ENCODE peak calls at places on chromosomes 12 and 14, in nine cellular contexts. Z is mesenchymal stem cell, I is kidney, P is lung, O is GM23338, T is cardiac muscle cell, V is A549, Y is H1, G is left lung. F is an unnamed sample.

GRCh38 chr12:42588981-42589464 is 523 bp downstream of the PRICKLE1 start:
- DNase-seq in Y (no peak), V (peak; percentile 41), T (peak; percentile 51), O (peak; percentile 83), P (peak; percentile 41), I (peak; percentile 76), G (peak; percentile 77), Z (peak; percentile 47), F (no peak)

GRCh38 chr14:98018626-98019025 is 1221.4 kb downstream of the VRK1 start:
- DNase-seq in Z (no peak), T (no peak), O (peak; percentile 1), G (no peak), I (no peak), Y (no peak), V (no peak), P (no peak), F (no peak)

GRCh38 chr12:62724947-62725447 is 210.0 kb downstream of the PPM1H start:
- DNase-seq in V (peak; percentile 71), Y (peak; percentile 73), G (no peak), I (no peak), Z (peak; percentile 94), O (peak; percentile 94), T (peak; percentile 98), P (peak; percentile 80), F (no peak)

GRCh38 chr12:34403706-34404376 is 381.5 kb downstream of the ALG10 start:
- DNase-seq in Z (no peak), V (no peak), O (no peak), Y (no peak), G (peak; percentile 61), P (peak; percentile 24), I (peak; percentile 39), T (no peak), F (peak; percentile 51)

GRCh38 chr14:77615231-77616132 is 955 bp downstream of the SPTLC2 start:
- DNase-seq in G (no peak), P (no peak), T (no peak), Z (peak; percentile 44), I (no peak), O (peak; percentile 39), V (no peak), Y (no peak), F (no peak)

GRCh38 chr12:46188170-46188569 is 80.7 kb downstream of the SLC38A1 start:
- DNase-seq in Y (no peak), I (no peak), T (no peak), Z (no peak), O (no peak), G (no peak), P (no peak), V (no peak), F (no peak)

GRCh38 chr14:99522934-99523660 is 41.9 kb downstream of the CCNK start:
- DNase-seq in Z (peak; percentile 41), I (peak; percentile 61), O (no peak), V (no peak), T (peak; percentile 14), G (peak; percentile 68), Y (no peak), P (no peak), F (no peak)

GRCh38 chr14:21070610-21071224 is 613 bp downstream of the ARHGEF40 start:
- DNase-seq in I (peak; percentile 84), V (peak; percentile 40), Y (no peak), G (peak; percentile 82), T (peak; percentile 60), P (no peak), O (peak; percentile 82), Z (peak; percentile 75), F (peak; percentile 82)

GRCh38 chr12:57460457-57461325 is 1.1 kb downstream of the GLI1 start:
- DNase-seq in I (peak; percentile 85), Z (no peak), Y (no peak), P (no peak), O (peak; percentile 91), V (peak; percentile 41), G (no peak), T (no peak), F (no peak)

GRCh38 chr14:69153848-69154208 is 909 bp upstream of the DCAF5 start:
- DNase-seq in V (no peak), Z (no peak), T (peak; percentile 27), I (peak; percentile 69), O (peak; percentile 19), P (peak; percentile 33), Y (no peak), G (no peak), F (no peak)

GRCh38 chr12:92278378-92278828 is 132.8 kb upstream of the BTG1 start:
- DNase-seq in O (no peak), Z (no peak), V (no peak), T (peak; percentile 33), I (no peak), G (no peak), P (no peak), Y (no peak), F (no peak)
- H3K27ac ChIP-seq in O (no peak overlapping the region), Z (no peak overlapping the region), V (no peak overlapping the region), T (no peak overlapping the region), I (no peak overlapping the region), G (no peak overlapping the region), P (no peak overlapping the region), Y (no peak overlapping the region), F (no peak overlapping the region)

DNA sequence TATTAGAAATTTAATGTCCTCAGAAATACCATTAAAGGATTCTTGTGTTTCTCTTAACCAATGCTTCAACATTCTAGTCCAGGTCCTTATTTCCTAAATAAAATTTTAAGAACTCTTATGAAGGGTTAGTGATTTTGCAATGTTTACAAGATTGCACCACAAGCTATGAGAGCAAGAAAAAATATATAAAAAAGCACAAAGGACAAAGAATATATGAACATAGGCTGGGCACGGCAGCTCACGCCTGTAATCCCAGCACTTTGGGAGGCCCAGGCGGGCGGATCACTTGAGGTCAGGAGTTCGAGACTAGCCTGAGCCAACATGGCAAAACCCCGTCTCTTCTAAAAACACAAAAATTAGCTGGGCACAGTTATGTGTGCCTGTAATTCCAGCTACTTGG is 7.6 kb downstream of the RACGAP1 start:
- DNase-seq in O (no peak), T (peak; percentile 80), P (no peak), Z (peak; percentile 51), I (no peak), Y (no peak), V (no peak), G (no peak), F (no peak)
- H3K4me3 ChIP-seq in O (no peak overlapping the region), T (no peak overlapping the region), P (no peak overlapping the region), Z (no peak overlapping the region), I (no peak overlapping the region), Y (no peak overlapping the region), V (no peak overlapping the region), G (no peak overlapping the region), F (no peak overlapping the region)

GRCh38 chr12:132836803-132837331 is 8.2 kb upstream of the GOLGA3 start:
- DNase-seq in Y (no peak), Z (no peak), T (no peak), I (no peak), G (no peak), O (no peak), V (no peak), P (no peak), F (no peak)

GRCh38 chr12:132831771-132832170 is 3.1 kb upstream of the GOLGA3 start:
- DNase-seq in Y (no peak), Z (no peak), O (no peak), T (no peak), P (no peak), G (no peak), I (no peak), V (no peak), F (no peak)

GRCh38 chr12:132835076-132835870 is 6.6 kb upstream of the GOLGA3 start:
- DNase-seq in V (no peak), O (no peak), I (no peak), Z (no peak), P (no peak), T (no peak), G (no peak), Y (no peak), F (no peak)

GRCh38 chr12:132833341-132833740 is 4.7 kb upstream of the GOLGA3 start:
- DNase-seq in T (no peak), G (no peak), Z (no peak), V (no peak), Y (no peak), O (no peak), P (no peak), I (no peak), F (no peak)

GRCh38 chr12:132834181-132834711 is 5.6 kb upstream of the GOLGA3 start:
- DNase-seq in P (no peak), I (no peak), O (no peak), T (no peak), Z (no peak), G (no peak), Y (no peak), V (no peak), F (no peak)
- H3K4me1 ChIP-seq in P (no peaks in the 10 kb centered on the region), I (no peaks in the 10 kb centered on the region), O (no peaks in the 10 kb centered on the region), T (no peaks in the 10 kb centered on the region), Z (no peaks in the 10 kb centered on the region), G (peaks cover 5% of the 10 kb centered on the region), Y (no peaks in the 10 kb centered on the region), V (no peaks in the 10 kb centered on the region), F (no peaks in the 10 kb centered on the region)

GRCh38 chr14:80958258-80958657 is 2.8 kb downstream of the TSHR start:
- DNase-seq in O (no peak), Z (no peak), Y (no peak), T (no peak), V (no peak), G (no peak), P (no peak), I (no peak), F (no peak)
- H3K27ac ChIP-seq in O (no peak overlapping the region), Z (no peak overlapping the region), Y (no peak overlapping the region), T (no peak overlapping the region), V (no peak overlapping the region), G (no peak overlapping the region), P (no peak overlapping the region), I (no peak overlapping the region), F (no peak overlapping the region)

GRCh38 chr14:76343386-76343785 is 32.6 kb upstream of the ESRRB start:
- DNase-seq in O (no peak), Z (no peak), T (no peak), V (no peak), G (no peak), I (no peak), Y (no peak), P (no peak), F (no peak)
- H3K4me3 ChIP-seq in O (no peak overlapping the region), Z (no peak overlapping the region), T (no peak overlapping the region), V (no peak overlapping the region), G (no peak overlapping the region), I (no peak overlapping the region), Y (no peak overlapping the region), P (no peak overlapping the region), F (no peak overlapping the region)

DNA sequence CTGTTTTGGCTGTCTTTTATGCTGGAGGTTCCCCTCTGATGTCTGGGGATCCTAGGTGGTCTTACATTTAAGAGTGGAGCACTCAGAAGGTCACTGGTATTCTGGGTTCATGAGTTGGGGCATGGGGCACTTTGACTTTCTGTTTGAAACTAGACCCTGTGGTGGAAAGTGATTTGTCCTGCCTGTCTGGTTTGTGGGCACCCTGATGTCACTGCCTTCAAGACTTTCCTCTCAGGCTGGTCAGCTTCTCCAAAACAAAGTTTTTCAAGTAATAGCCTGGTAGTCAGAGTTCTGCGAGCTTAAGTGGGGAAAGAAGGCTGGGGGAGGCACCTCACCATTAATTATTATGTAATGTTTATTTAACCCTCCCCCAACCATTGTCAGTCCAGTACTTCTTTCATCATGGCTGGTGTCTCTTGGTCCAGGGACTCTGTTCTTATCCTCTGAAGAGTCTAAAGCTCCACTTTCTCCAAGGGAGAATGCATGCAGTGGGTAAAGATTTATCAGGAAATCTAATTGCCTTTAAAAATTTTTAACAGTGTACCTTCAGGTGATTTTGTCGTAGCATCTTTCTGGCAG is 35.3 kb downstream of the ZC3H14 start:
- DNase-seq in Z (no peak), G (no peak), I (no peak), Y (no peak), O (no peak), V (no peak), T (no peak), P (no peak), F (no peak)
- H3K4me1 ChIP-seq in Z (peaks cover 1% of the 10 kb centered on the region), G (no peaks in the 10 kb centered on the region), I (no peaks in the 10 kb centered on the region), Y (no peaks in the 10 kb centered on the region), O (no peaks in the 10 kb centered on the region), V (peaks cover 6% of the 10 kb centered on the region), T (no peaks in the 10 kb centered on the region), P (no peaks in the 10 kb centered on the region), F (no peaks in the 10 kb centered on the region)

F was measured in aorta.